ENCODE peak calls at places on chromosomes 3 and 15, in five cellular contexts. P is fibroblast of lung, Y is tibial artery, S is GM23248, K is tibial nerve. B is an unnamed sample. For H3K4me1, the result is how much of the 10 kb centered on the place peaks cover.

GRCh38 chr3:8488877-8489865 is 12.5 kb upstream of the LMCD1 start:
- DNase-seq in S (no peak), P (peak), Y (no peak), K (no peak), B (peak)

GRCh38 chr3:11059090-11059798 is 66.7 kb downstream of the SLC6A1 start:
- DNase-seq in P (peak), Y (peak), S (peak), K (peak), B (peak)

GRCh38 chr3:193981534-193981933 is 154.4 kb upstream of the HES1 start:
- DNase-seq in Y (no peak), P (no peak), S (no peak), K (no peak), B (no peak)

GRCh38 chr3:10286596-10287295 is 6.0 kb downstream of the GHRL start:
- DNase-seq in S (peak), P (peak), K (peak), Y (no peak), B (peak)

GRCh38 chr15:56772868-56773639 is 39.7 kb upstream of the ZNF280D start:
- DNase-seq in K (no peak), S (peak), Y (no peak), P (peak), B (no peak)

GRCh38 chr15:96064351-96064756 is 266.1 kb upstream of the NR2F2 start:
- DNase-seq in K (no peak), P (no peak), S (no peak), Y (no peak), B (no peak)

GRCh38 chr3:130395916-130396315 is 50.4 kb downstream of the COL6A5 start:
- DNase-seq in Y (no peak), P (peak), K (no peak), S (peak), B (peak)

GRCh38 chr15:93088981-93089854 is at the start of gene RGMA:
- DNase-seq in Y (no peak), P (no peak), K (no peak), S (peak), B (no peak)

GRCh38 chr3:9079674-9080073 is 116.4 kb upstream of the RAD18 start:
- DNase-seq in P (no peak), S (no peak), Y (no peak), K (no peak), B (no peak)

GRCh38 chr15:35907507-35907906 is 361.5 kb upstream of the DPH6 start:
- DNase-seq in Y (no peak), K (no peak), S (peak), P (no peak), B (no peak)

GRCh38 chr3:101484805-101485620 is 28.0 kb downstream of the SENP7 start:
- DNase-seq in S (peak), P (peak), K (no peak), Y (no peak), B (no peak)

GRCh38 chr15:89912145-89912673 is 543 bp downstream of the ARPIN start:
- DNase-seq in K (no peak), P (peak), Y (peak), S (peak), B (peak)

GRCh38 chr15:42286445-42287029 is 13.3 kb upstream of the TMEM87A start:
- DNase-seq in S (peak), Y (no peak), K (no peak), P (no peak), B (no peak)

GRCh38 chr15:99425666-99426301 is 140.0 kb upstream of the MEF2A start:
- DNase-seq in K (no peak), S (no peak), Y (peak), P (no peak), B (no peak)

GRCh38 chr3:69770219-69770618 is 31.0 kb downstream of the MITF start:
- DNase-seq in Y (no peak), S (peak), K (no peak), P (peak), B (no peak)

GRCh38 chr15:69394556-69395282 is 19.4 kb upstream of the KIF23 start:
- DNase-seq in S (peak), P (peak), Y (peak), K (peak), B (peak)

GRCh38 chr15:50077655-50078054 is 41.4 kb downstream of the ATP8B4 start:
- DNase-seq in K (no peak), Y (no peak), P (no peak), S (no peak), B (no peak)

GRCh38 chr15:38559908-38560307 is 4.7 kb downstream of the RASGRP1 start:
- DNase-seq in K (no peak), S (no peak), Y (no peak), P (no peak), B (no peak)

GRCh38 chr3:132332082-132332964 is 15.1 kb downstream of the ACP3 start:
- DNase-seq in S (peak), K (no peak), Y (no peak), P (no peak), B (no peak)

GRCh38 chr15:35471024-35471423 is 74.9 kb downstream of the DPH6 start:
- DNase-seq in S (no peak), P (no peak), K (no peak), Y (no peak), B (no peak)

GRCh38 chr15:100438570-100438969 is 90.2 kb downstream of the CERS3 start:
- DNase-seq in P (peak), Y (no peak), S (peak), K (peak), B (peak)

GRCh38 chr3:193190387-193190786 is 50.6 kb upstream of the PLAAT1 start:
- DNase-seq in Y (no peak), S (peak), K (peak), P (peak), B (peak)

GRCh38 chr15:35956066-35956465 is 410.1 kb upstream of the DPH6 start:
- DNase-seq in S (no peak), Y (no peak), K (no peak), P (no peak), B (no peak)

GRCh38 chr3:50648297-50648696 is 26.4 kb upstream of the DOCK3 start:
- DNase-seq in K (no peak), Y (no peak), S (no peak), P (no peak), B (no peak)

GRCh38 chr15:41218851-41219250 is 11.7 kb downstream of the EXD1 start:
- DNase-seq in S (no peak), P (no peak), Y (no peak), K (no peak), B (no peak)

GRCh38 chr3:62373215-62373614 is at the start of gene FEZF2:
- DNase-seq in P (no peak), K (no peak), Y (no peak), S (no peak), B (no peak)

GRCh38 chr3:98525494-98525893 is 2.8 kb upstream of the CLDND1 start:
- DNase-seq in S (no peak), P (no peak), K (no peak), Y (no peak), B (no peak)

GRCh38 chr15:75843618-75844610 is 667 bp downstream of the UBE2Q2 start:
- DNase-seq in P (peak), K (peak), S (peak), Y (peak), B (peak)

GRCh38 chr15:101378879-101379278 is 83.8 kb upstream of the SNRPA1 start:
- DNase-seq in S (no peak), Y (peak), K (no peak), P (no peak), B (no peak)

GRCh38 chr15:48794697-48795134 is 16.2 kb downstream of the CEP152 start:
- DNase-seq in S (peak), Y (no peak), P (peak), K (no peak), B (no peak)

DNA sequence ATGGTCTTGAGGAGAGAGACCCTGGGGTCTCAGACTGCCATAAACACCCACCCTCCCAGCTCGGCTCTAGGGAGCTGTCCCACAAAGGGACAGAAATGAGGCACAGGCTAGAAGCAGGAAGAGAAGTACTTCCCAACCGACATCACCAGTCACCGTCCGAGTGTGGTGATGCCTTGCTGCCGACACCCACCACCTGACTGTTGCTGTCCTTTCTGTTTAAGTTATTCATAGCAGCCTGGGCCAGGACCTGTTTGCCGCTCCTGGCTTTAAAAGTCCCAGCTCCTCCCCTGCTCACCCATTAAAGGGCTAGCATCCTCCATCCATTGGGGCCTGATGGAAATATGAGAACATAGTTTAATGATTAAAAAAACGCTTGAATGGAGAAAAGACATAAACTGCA is 13.2 kb upstream of the SPG11 start:
- DNase-seq in K (no peak), Y (no peak), S (no peak), P (no peak), B (no peak)
- H3K4me1 ChIP-seq in K (under half), Y (under half), S (under half), P (under half), B (under half)

GRCh38 chr3:44968447-44968858 is 7.5 kb downstream of the ZDHHC3 start:
- DNase-seq in P (no peak), Y (no peak), K (no peak), S (no peak), B (no peak)
- H3K4me1 ChIP-seq in P (under half), Y (under half), K (under half), S (under half), B (under half)

DNA sequence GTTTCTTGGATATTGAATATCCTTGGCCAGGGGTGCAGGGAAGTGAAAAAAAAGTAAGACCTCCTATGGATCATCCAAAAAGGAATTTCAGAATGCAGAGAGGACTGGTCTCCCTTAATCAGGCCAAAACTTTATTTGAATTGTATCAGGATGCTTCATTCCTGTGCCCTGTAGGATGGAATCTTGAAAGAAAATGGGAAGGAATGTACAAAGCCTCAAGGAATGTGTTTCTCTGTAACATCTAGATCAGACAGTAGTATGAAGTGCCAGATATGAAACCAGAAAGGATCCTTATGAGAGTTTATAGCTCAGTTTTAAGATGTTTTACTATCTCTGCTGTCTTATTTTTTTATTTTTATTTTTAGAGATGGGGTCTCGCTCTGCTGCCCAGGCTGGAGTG is 6.5 kb upstream of the GSK3B start:
- DNase-seq in Y (no peak), K (no peak), P (peak), S (peak), B (no peak)
- H3K4me1 ChIP-seq in Y (under half), K (under half), P (under half), S (under half), B (under half)

GRCh38 chr3:133575121-133575520 is 1.6 kb downstream of the CDV3 start:
- DNase-seq in K (no peak), Y (no peak), P (no peak), S (peak), B (no peak)
- H3K4me1 ChIP-seq in K (under half), Y (under half), P (under half), S (half or more), B (under half)

GRCh38 chr15:67140078-67140833 is 74.9 kb downstream of the SMAD3 start:
- DNase-seq in S (no peak), Y (peak), K (no peak), P (no peak), B (no peak)

GRCh38 chr15:67143646-67144045 is 78.2 kb downstream of the SMAD3 start:
- DNase-seq in S (no peak), Y (peak), P (no peak), K (no peak), B (no peak)

GRCh38 chr15:67145307-67145610 is 79.9 kb downstream of the SMAD3 start:
- DNase-seq in P (no peak), K (no peak), Y (no peak), S (no peak), B (no peak)

GRCh38 chr15:67144609-67145306 is 79.4 kb downstream of the SMAD3 start:
- DNase-seq in Y (peak), S (peak), P (peak), K (no peak), B (peak)

DNA sequence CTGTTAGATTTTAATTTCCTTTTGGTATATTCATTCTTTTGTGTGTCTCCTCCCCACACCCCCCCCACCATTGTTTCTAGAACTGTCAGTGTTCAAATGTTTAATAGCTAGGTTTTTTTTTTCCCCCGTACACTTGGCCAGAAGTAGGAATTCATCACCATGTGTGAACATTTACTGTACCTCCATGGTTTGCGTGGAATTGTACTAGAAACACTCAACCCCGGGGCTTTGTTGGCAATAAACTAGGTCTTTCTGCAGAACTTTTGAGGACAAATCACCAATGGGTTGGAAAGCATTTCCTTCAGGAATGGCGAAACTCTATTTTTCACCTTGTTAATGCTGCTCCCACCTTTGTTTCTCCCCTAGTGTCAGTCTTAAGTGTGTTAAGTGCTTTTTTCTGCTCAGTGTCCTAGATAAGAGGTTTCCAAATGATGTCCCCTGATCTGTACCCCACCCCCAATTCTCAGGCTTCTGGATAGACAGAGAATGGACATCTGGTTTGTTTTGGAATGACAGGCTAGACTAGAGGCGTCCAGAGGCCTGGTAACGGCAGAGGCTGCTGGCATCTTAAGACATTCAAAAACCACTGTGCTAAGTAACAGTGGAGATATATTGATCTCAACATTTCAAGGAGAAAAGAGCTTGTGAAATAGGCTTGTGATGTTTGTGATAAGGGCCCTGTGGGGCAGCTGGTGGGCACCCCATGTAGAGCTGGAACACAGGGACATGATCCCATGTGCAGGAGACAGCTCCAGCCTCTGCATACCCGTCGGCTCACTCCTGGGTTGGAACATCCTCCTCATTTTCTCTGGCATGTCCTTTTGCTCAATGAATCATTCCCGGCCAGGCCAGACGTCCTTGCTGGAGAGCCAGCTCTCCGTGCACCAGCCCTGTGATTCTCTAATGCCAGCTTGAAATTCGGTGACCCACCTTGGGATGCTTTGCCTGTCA is 77.0 kb downstream of the SMAD3 start:
- DNase-seq in Y (peak), P (peak), S (peak), K (no peak), B (no peak)
- H3K4me1 ChIP-seq in Y (under half), P (half or more), S (half or more), K (half or more), B (under half)